ENCODE peak calls at places on chromosomes 5 and 9, in seven cellular contexts. One of them, this sample, is unnamed.

GRCh38 chr5:171600736-171601265 is 181.4 kb downstream of the FGF18 start:
- DNase-seq in CD8-positive, alpha-beta T cell: no peak
- DNase-seq in neural crest cell: no peak
- DNase-seq in OCI-LY7: no peak
- DNase-seq in BE2C: no peak
- DNase-seq in cardiac fibroblast: peak; percentile 37
- DNase-seq in GM20000: no peak
- DNase-seq in this sample: no peak

GRCh38 chr9:76818271-76818670 is 54.0 kb downstream of the PCA3 start:
- DNase-seq in GM20000: no peak
- DNase-seq in neural crest cell: no peak
- DNase-seq in CD8-positive, alpha-beta T cell: no peak
- DNase-seq in cardiac fibroblast: peak; percentile 97
- DNase-seq in OCI-LY7: no peak
- DNase-seq in BE2C: peak; percentile 86
- DNase-seq in this sample: no peak

GRCh38 chr5:54259090-54259489 is 51.3 kb downstream of the ARL15 start:
- DNase-seq in BE2C: no peak
- DNase-seq in cardiac fibroblast: no peak
- DNase-seq in OCI-LY7: no peak
- DNase-seq in CD8-positive, alpha-beta T cell: no peak
- DNase-seq in GM20000: no peak
- DNase-seq in neural crest cell: no peak
- DNase-seq in this sample: no peak

GRCh38 chr9:123073441-123073840 is 40.0 kb downstream of the GPR21 start:
- DNase-seq in GM20000: no peak
- DNase-seq in neural crest cell: no peak
- DNase-seq in CD8-positive, alpha-beta T cell: no peak
- DNase-seq in OCI-LY7: no peak
- DNase-seq in BE2C: no peak
- DNase-seq in cardiac fibroblast: no peak
- DNase-seq in this sample: no peak

GRCh38 chr9:94018628-94019027 is 63.5 kb upstream of the BARX1 start:
- DNase-seq in cardiac fibroblast: peak; percentile 78
- DNase-seq in OCI-LY7: no peak
- DNase-seq in neural crest cell: no peak
- DNase-seq in CD8-positive, alpha-beta T cell: no peak
- DNase-seq in GM20000: no peak
- DNase-seq in BE2C: no peak
- DNase-seq in this sample: no peak

GRCh38 chr9:116064970-116065369 is 88.6 kb upstream of the PAPPA start:
- DNase-seq in OCI-LY7: no peak
- DNase-seq in GM20000: no peak
- DNase-seq in neural crest cell: no peak
- DNase-seq in CD8-positive, alpha-beta T cell: no peak
- DNase-seq in cardiac fibroblast: no peak
- DNase-seq in BE2C: no peak
- DNase-seq in this sample: no peak

GRCh38 chr9:110016340-110016739 is 191.6 kb downstream of the C9orf152 start:
- DNase-seq in GM20000: no peak
- DNase-seq in BE2C: no peak
- DNase-seq in CD8-positive, alpha-beta T cell: no peak
- DNase-seq in neural crest cell: no peak
- DNase-seq in cardiac fibroblast: peak; percentile 57
- DNase-seq in OCI-LY7: no peak
- DNase-seq in this sample: no peak

GRCh38 chr5:74122175-74122574 is 496.2 kb downstream of the ARHGEF28 start:
- DNase-seq in CD8-positive, alpha-beta T cell: no peak
- DNase-seq in cardiac fibroblast: no peak
- DNase-seq in OCI-LY7: no peak
- DNase-seq in BE2C: no peak
- DNase-seq in GM20000: no peak
- DNase-seq in neural crest cell: no peak
- DNase-seq in this sample: no peak

GRCh38 chr5:162801235-162801634 is 636.2 kb upstream of the CCNG1 start:
- DNase-seq in neural crest cell: no peak
- DNase-seq in cardiac fibroblast: no peak
- DNase-seq in GM20000: no peak
- DNase-seq in BE2C: no peak
- DNase-seq in OCI-LY7: no peak
- DNase-seq in CD8-positive, alpha-beta T cell: no peak
- DNase-seq in this sample: no peak

GRCh38 chr9:72022846-72023245 is 37.6 kb downstream of the C9orf57 start:
- DNase-seq in OCI-LY7: no peak
- DNase-seq in cardiac fibroblast: peak; percentile 63
- DNase-seq in BE2C: no peak
- DNase-seq in neural crest cell: no peak
- DNase-seq in GM20000: no peak
- DNase-seq in CD8-positive, alpha-beta T cell: no peak
- DNase-seq in this sample: no peak

GRCh38 chr9:100670719-100671118 is 92.8 kb downstream of the CAVIN4 start:
- DNase-seq in cardiac fibroblast: no peak
- DNase-seq in BE2C: no peak
- DNase-seq in CD8-positive, alpha-beta T cell: no peak
- DNase-seq in OCI-LY7: peak; percentile 30
- DNase-seq in neural crest cell: no peak
- DNase-seq in GM20000: no peak
- DNase-seq in this sample: no peak

GRCh38 chr5:159951387-159951786 is 35.1 kb downstream of the ADRA1B start:
- DNase-seq in OCI-LY7: peak; percentile 36
- DNase-seq in BE2C: peak; percentile 36
- DNase-seq in CD8-positive, alpha-beta T cell: no peak
- DNase-seq in neural crest cell: no peak
- DNase-seq in GM20000: no peak
- DNase-seq in cardiac fibroblast: no peak
- DNase-seq in this sample: no peak

GRCh38 chr9:108637340-108637739 is 218.4 kb downstream of the ACTL7B start:
- DNase-seq in cardiac fibroblast: no peak
- DNase-seq in neural crest cell: no peak
- DNase-seq in CD8-positive, alpha-beta T cell: no peak
- DNase-seq in BE2C: no peak
- DNase-seq in OCI-LY7: no peak
- DNase-seq in GM20000: no peak
- DNase-seq in this sample: no peak

GRCh38 chr5:88660326-88660946 is 222.5 kb downstream of the MEF2C start:
- DNase-seq in OCI-LY7: peak; percentile 13
- DNase-seq in GM20000: no peak
- DNase-seq in cardiac fibroblast: peak; percentile 27
- DNase-seq in BE2C: no peak
- DNase-seq in CD8-positive, alpha-beta T cell: no peak
- DNase-seq in neural crest cell: no peak
- DNase-seq in this sample: peak; percentile 42

GRCh38 chr9:12784461-12785250 is 9.8 kb downstream of the LURAP1L start:
- DNase-seq in CD8-positive, alpha-beta T cell: no peak
- DNase-seq in GM20000: no peak
- DNase-seq in OCI-LY7: no peak
- DNase-seq in neural crest cell: no peak
- DNase-seq in BE2C: no peak
- DNase-seq in cardiac fibroblast: peak; percentile 58
- DNase-seq in this sample: peak; percentile 12

GRCh38 chr5:79552984-79553383 is 39.0 kb upstream of the HOMER1 start:
- DNase-seq in neural crest cell: no peak
- DNase-seq in GM20000: no peak
- DNase-seq in cardiac fibroblast: peak; percentile 59
- DNase-seq in BE2C: peak; percentile 19
- DNase-seq in CD8-positive, alpha-beta T cell: no peak
- DNase-seq in OCI-LY7: no peak
- DNase-seq in this sample: no peak

GRCh38 chr5:39337516-39337915 is 26.8 kb downstream of the C9 start:
- DNase-seq in cardiac fibroblast: no peak
- DNase-seq in neural crest cell: no peak
- DNase-seq in GM20000: no peak
- DNase-seq in OCI-LY7: no peak
- DNase-seq in CD8-positive, alpha-beta T cell: no peak
- DNase-seq in BE2C: no peak
- DNase-seq in this sample: no peak

GRCh38 chr5:81850494-81850893 is 99.6 kb upstream of the SSBP2 start:
- DNase-seq in BE2C: no peak
- DNase-seq in cardiac fibroblast: no peak
- DNase-seq in neural crest cell: no peak
- DNase-seq in CD8-positive, alpha-beta T cell: no peak
- DNase-seq in GM20000: no peak
- DNase-seq in OCI-LY7: peak; percentile 15
- DNase-seq in this sample: no peak

GRCh38 chr9:82764270-82764669 is 298.7 kb downstream of the RASEF start:
- DNase-seq in BE2C: no peak
- DNase-seq in GM20000: no peak
- DNase-seq in CD8-positive, alpha-beta T cell: no peak
- DNase-seq in OCI-LY7: no peak
- DNase-seq in cardiac fibroblast: no peak
- DNase-seq in neural crest cell: no peak
- DNase-seq in this sample: no peak

GRCh38 chr5:177093803-177094202 is 7.1 kb downstream of the FGFR4 start:
- DNase-seq in cardiac fibroblast: no peak
- DNase-seq in neural crest cell: no peak
- DNase-seq in CD8-positive, alpha-beta T cell: no peak
- DNase-seq in BE2C: no peak
- DNase-seq in OCI-LY7: no peak
- DNase-seq in GM20000: no peak
- DNase-seq in this sample: no peak

GRCh38 chr9:104860280-104860679 is 67.7 kb downstream of the ABCA1 start:
- DNase-seq in cardiac fibroblast: no peak
- DNase-seq in BE2C: no peak
- DNase-seq in OCI-LY7: no peak
- DNase-seq in GM20000: peak; percentile 51
- DNase-seq in CD8-positive, alpha-beta T cell: no peak
- DNase-seq in neural crest cell: no peak
- DNase-seq in this sample: no peak

GRCh38 chr5:168211245-168211644 is 80.2 kb upstream of the WWC1 start:
- DNase-seq in neural crest cell: no peak
- DNase-seq in BE2C: no peak
- DNase-seq in cardiac fibroblast: no peak
- DNase-seq in CD8-positive, alpha-beta T cell: no peak
- DNase-seq in GM20000: no peak
- DNase-seq in OCI-LY7: no peak
- DNase-seq in this sample: no peak
- TF ChIP-seq CTCF in neural crest cell: no peak
- TF ChIP-seq CTCF in BE2C: no peak
- TF ChIP-seq CTCF in cardiac fibroblast: no peak
- TF ChIP-seq CTCF in CD8-positive, alpha-beta T cell: no peak
- TF ChIP-seq CTCF in GM20000: no peak
- TF ChIP-seq CTCF in OCI-LY7: no peak
- TF ChIP-seq CTCF in this sample: no peak

DNA sequence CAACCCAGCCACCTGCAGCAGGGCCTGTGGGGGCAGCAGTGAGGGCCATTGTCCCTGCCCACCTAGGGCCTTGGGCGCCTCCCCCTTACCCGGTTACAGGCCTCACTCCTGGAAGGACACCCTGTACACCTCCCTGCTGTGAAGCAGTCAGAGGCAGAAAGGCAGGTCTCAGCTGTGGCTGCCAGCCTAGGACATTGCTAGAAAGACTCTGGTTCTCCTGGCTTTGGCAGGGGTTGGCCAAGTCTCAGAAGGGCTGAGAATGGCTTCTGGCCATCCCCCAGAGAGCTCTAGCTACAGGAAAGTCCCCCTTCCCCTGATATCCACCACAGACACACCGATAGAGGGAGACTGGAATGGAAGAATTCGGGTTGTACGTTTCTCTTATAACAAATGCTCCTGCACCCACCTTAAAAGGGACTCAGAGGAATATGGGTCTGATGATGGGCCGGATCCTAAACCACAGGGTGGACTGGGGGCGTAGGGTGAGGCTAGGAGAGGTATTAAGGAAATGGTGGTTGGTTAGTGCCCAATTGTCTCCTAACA is 2.4 kb downstream of the DNAJB5 start:
- DNase-seq in BE2C: no peak
- DNase-seq in GM20000: no peak
- DNase-seq in neural crest cell: no peak
- DNase-seq in cardiac fibroblast: no peak
- DNase-seq in CD8-positive, alpha-beta T cell: no peak
- DNase-seq in OCI-LY7: no peak
- DNase-seq in this sample: peak; percentile 66
- TF ChIP-seq CTCF in BE2C: peak; percentile 14
- TF ChIP-seq CTCF in GM20000: no peak
- TF ChIP-seq CTCF in neural crest cell: no peak
- TF ChIP-seq CTCF in cardiac fibroblast: peak; percentile 4
- TF ChIP-seq CTCF in CD8-positive, alpha-beta T cell: no peak
- TF ChIP-seq CTCF in OCI-LY7: no peak
- TF ChIP-seq CTCF in this sample: peak; percentile 44

DNA sequence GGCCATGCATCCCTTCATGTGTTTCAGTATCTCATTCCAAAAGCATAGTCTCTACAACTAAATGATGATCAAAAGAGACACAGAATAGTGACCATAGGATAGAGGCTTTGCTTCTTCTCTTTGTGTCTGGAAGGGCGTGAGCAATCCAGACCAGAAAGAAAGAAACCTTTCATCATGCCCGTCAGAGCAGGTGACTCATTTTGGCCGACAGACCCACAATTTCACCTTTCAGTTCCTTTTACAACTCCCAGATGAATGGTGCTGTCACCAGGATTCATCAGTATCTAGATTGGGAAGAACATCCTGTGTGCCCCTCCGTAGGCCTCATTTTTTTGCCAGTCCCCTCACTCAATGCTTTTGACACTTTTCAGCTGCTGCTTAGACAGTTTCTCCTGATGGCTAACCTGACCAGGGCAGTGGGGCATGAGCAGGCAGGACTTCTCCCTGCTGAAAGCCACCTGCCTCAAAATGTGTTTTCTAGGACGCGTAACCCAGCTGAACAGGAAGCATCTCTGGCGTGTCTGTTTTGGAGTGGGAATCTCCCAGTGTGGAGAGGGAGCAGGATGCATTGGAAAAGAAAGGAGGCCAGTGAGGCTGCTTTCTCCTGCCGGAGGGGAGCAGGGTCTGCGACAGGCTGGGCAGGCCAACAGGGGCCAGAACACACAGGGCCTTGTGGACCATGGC is 21.2 kb downstream of the ABLIM3 start:
- DNase-seq in GM20000: no peak
- DNase-seq in BE2C: no peak
- DNase-seq in OCI-LY7: no peak
- DNase-seq in CD8-positive, alpha-beta T cell: no peak
- DNase-seq in neural crest cell: no peak
- DNase-seq in cardiac fibroblast: no peak
- DNase-seq in this sample: no peak
- TF ChIP-seq CTCF in GM20000: no peak
- TF ChIP-seq CTCF in BE2C: no peak
- TF ChIP-seq CTCF in OCI-LY7: no peak
- TF ChIP-seq CTCF in CD8-positive, alpha-beta T cell: no peak
- TF ChIP-seq CTCF in neural crest cell: no peak
- TF ChIP-seq CTCF in cardiac fibroblast: no peak
- TF ChIP-seq CTCF in this sample: no peak

DNA sequence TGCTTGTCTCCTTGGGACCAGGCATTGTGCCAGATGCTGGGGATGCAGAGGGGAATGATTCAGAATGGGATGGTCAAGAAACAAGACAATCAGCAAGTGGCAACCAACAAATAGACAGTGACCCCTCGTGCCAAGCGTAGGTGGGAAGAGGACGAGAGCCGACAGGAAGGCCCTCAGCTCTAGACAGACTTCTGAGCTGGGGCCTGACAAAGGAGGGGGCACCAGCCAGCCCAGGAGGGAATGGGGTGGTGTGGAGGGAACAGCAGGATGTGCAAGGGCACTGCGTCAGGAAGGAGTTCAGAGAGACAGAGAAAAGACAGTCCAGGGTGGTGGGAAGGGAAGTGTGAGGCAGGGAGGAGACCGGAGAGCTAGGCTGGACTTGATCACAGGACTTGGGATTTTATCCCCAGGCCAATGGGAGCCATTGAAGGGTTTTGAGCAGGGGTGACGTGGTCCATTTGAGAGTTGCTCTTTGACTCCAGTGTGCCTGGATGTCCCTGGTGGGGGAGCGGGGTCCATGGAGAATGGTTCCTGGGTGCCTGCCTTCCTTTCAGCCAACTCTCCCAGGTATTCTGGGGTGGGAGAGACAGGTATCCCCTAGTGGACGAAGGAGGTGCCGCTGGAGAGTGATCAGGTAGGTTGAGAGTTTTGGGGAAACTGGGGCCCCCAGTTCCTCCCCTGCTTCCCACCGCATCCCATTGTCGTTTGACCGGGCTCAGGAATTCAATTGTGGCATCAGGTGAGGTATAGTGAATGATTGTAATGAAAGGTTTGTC is 79.3 kb upstream of the ZNF618 start:
- DNase-seq in BE2C: no peak
- DNase-seq in CD8-positive, alpha-beta T cell: no peak
- DNase-seq in GM20000: no peak
- DNase-seq in OCI-LY7: no peak
- DNase-seq in cardiac fibroblast: no peak
- DNase-seq in neural crest cell: no peak
- DNase-seq in this sample: no peak
- TF ChIP-seq CTCF in BE2C: no peak
- TF ChIP-seq CTCF in CD8-positive, alpha-beta T cell: no peak
- TF ChIP-seq CTCF in GM20000: no peak
- TF ChIP-seq CTCF in OCI-LY7: no peak
- TF ChIP-seq CTCF in cardiac fibroblast: no peak
- TF ChIP-seq CTCF in neural crest cell: no peak
- TF ChIP-seq CTCF in this sample: no peak

This sample was measured in GM13977.